ENCODE peak calls at places on chromosomes 5 and 9, in six cellular contexts. J, S, Y, L, B and T are unnamed samples.

GRCh38 chr9:107489144-107489673 is 360 bp downstream of the KLF4 start:
- DNase-seq in J (no peak), S (no peak), Y (no peak), L (peak; percentile 31), B (no peak), T (no peak)

GRCh38 chr5:31408814-31409213 is 123.1 kb downstream of the DROSHA start:
- DNase-seq in J (no peak), S (no peak), Y (no peak), L (no peak), B (no peak), T (no peak)

GRCh38 chr9:36948051-36948450 is 86.0 kb downstream of the PAX5 start:
- DNase-seq in J (no peak), S (no peak), Y (no peak), L (no peak), B (no peak), T (no peak)

GRCh38 chr9:77284616-77285015 is 107.3 kb downstream of the VPS13A start:
- DNase-seq in J (no peak), S (no peak), Y (no peak), L (no peak), B (no peak), T (no peak)

GRCh38 chr5:13865317-13865716 is 79.2 kb downstream of the DNAH5 start:
- DNase-seq in J (no peak), S (no peak), Y (no peak), L (no peak), B (no peak), T (no peak)

GRCh38 chr5:100600289-100600994 is 65.3 kb downstream of the FAM174A start:
- DNase-seq in J (no peak), S (no peak), Y (no peak), L (no peak), B (no peak), T (no peak)

GRCh38 chr9:135490166-135490870 is 10.2 kb upstream of the MRPS2 start:
- DNase-seq in J (no peak), S (no peak), Y (no peak), L (no peak), B (peak; percentile 34), T (no peak)

GRCh38 chr5:110957934-110958333 is 113.6 kb upstream of the TSLP start:
- DNase-seq in J (no peak), S (no peak), Y (no peak), L (no peak), B (no peak), T (no peak)

GRCh38 chr5:158070855-158071254 is 211.9 kb upstream of the CLINT1 start:
- DNase-seq in J (no peak), S (no peak), Y (no peak), L (no peak), B (no peak), T (no peak)

GRCh38 chr9:4604678-4605095 is 57.4 kb upstream of the PLPP6 start:
- DNase-seq in J (peak; percentile 50), S (peak; percentile 72), Y (peak; percentile 75), L (peak; percentile 73), B (no peak), T (peak; percentile 42)

GRCh38 chr9:102862478-102862877 is 132.7 kb upstream of the CYLC2 start:
- DNase-seq in J (no peak), S (no peak), Y (no peak), L (no peak), B (no peak), T (no peak)

GRCh38 chr5:65663804-65664521 is 39.1 kb downstream of the SHLD3 start:
- DNase-seq in J (no peak), S (peak; percentile 4), Y (no peak), L (no peak), B (no peak), T (no peak)

GRCh38 chr9:69605406-69605805 is 66.8 kb downstream of the APBA1 start:
- DNase-seq in J (no peak), S (no peak), Y (no peak), L (no peak), B (no peak), T (no peak)

GRCh38 chr9:86337469-86338107 is 16.6 kb downstream of the TUT7 start:
- DNase-seq in J (no peak), S (no peak), Y (no peak), L (no peak), B (no peak), T (no peak)

GRCh38 chr5:121497176-121497575 is 354.5 kb upstream of the FTMT start:
- DNase-seq in J (no peak), S (no peak), Y (no peak), L (no peak), B (no peak), T (no peak)

GRCh38 chr9:124225945-124226344 is 31.8 kb upstream of the NEK6 start:
- DNase-seq in J (no peak), S (no peak), Y (no peak), L (no peak), B (no peak), T (no peak)

GRCh38 chr5:68894673-68895072 is 199.1 kb upstream of the SLC30A5 start:
- DNase-seq in J (no peak), S (no peak), Y (no peak), L (no peak), B (no peak), T (no peak)

GRCh38 chr5:180776376-180776775 is 26.2 kb downstream of the MGAT1 start:
- DNase-seq in J (no peak), S (no peak), Y (no peak), L (no peak), B (no peak), T (no peak)

GRCh38 chr9:124357591-124358361 is 57.5 kb downstream of the PSMB7 start:
- DNase-seq in J (no peak), S (no peak), Y (no peak), L (no peak), B (no peak), T (no peak)

GRCh38 chr5:80181618-80182211 is 74.1 kb downstream of the SERINC5 start:
- DNase-seq in J (no peak), S (peak; percentile 88), Y (peak; percentile 90), L (peak; percentile 85), B (no peak), T (no peak)

GRCh38 chr5:23289162-23289561 is 218.2 kb upstream of the PRDM9 start:
- DNase-seq in J (no peak), S (no peak), Y (no peak), L (no peak), B (no peak), T (no peak)

GRCh38 chr9:137302176-137303030 is at the start of gene NRARP:
- DNase-seq in J (no peak), S (peak; percentile 60), Y (no peak), L (peak; percentile 95), B (peak; percentile 88), T (peak; percentile 90)

GRCh38 chr9:13860926-13861325 is 453.0 kb downstream of the NFIB start:
- DNase-seq in J (no peak), S (no peak), Y (no peak), L (no peak), B (no peak), T (no peak)

GRCh38 chr9:17793713-17794622 is 215.1 kb downstream of the SH3GL2 start:
- DNase-seq in J (no peak), S (peak; percentile 6), Y (peak; percentile 27), L (peak; percentile 16), B (no peak), T (no peak)

DNA sequence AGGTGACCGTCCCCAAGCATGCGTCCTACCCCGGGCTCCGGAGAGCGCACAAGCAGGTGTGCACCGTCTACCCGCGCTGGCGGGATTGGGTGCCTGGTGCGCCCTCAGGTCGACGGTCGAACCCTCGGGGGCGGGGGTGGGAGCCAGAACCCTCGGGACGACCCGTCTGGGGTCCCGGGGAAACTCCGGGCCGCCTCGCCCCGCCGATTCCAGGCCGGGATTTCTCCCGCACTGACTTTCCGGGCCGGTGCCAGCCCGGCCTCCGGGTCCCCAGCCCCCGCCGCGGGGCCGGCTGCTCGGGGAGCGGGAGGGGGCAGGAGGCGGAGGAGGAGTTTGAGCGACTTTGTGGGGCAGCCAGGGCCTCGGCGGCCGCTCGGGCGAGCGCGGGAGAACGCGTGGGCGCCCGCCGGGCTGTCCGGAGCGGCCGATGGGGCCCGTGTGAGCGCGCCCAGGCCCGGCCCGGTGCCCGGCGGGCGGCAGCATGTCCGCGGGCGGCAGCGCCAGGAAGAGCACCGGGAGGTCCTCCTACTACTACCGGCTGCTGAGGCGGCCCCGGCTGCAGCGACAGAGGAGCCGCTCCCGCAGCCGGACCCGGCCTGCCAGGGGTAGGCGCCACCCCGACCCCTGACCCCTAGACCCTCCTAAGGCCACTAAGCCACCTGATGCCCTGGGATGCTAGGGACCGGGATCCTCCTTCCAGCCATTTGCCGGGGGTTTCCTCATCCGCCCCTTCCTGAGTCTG is at the start of gene DAB2IP:
- DNase-seq in J (no peak), S (no peak), Y (no peak), L (peak; percentile 65), B (no peak), T (no peak)
- TF ChIP-seq POLR2A in J (no peak), S (no peak), Y (no peak), L (no peak), B (no peak), T (no peak)

GRCh38 chr9:113772121-113772885 is 103.8 kb upstream of the ZNF618 start:
- DNase-seq in J (no peak), S (no peak), Y (no peak), L (no peak), B (no peak), T (no peak)
- TF ChIP-seq POLR2AphosphoS5 in J (no peak), S (no peak), Y (no peak), L (no peak), B (no peak), T (no peak)

DNA sequence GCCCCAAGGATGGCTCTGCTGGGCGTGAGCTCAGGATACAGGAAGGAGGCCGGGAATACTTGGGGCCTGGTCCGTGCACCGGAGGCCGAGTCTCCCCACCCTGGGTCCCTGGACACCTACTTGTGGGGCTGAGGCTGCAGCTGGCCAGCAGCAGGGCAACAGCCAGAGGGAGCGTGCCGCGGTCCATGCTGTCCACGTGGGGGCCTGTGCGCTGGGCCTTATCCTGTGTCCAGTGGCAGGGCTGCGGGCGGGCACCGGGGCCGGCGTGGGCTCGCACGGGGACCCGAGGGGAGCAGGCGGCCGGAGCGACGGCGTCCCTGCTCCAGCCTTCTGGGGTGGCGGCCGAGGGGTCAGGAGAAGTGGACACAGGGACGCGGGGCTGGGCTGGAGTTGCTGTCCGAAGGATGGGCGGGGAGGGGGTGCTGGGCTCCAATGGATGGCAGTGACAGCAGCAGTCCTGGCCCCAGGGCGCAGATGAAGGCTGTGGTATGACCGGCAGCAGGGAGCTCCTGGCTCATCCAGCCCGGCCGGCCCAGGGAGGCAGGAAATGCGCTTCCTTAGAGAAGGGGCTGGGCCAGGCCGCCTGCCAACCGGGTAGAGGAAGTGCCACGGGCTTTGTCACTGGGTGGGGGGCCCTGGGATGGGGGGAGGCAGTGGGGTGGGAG is at the start of gene ENG:
- DNase-seq in J (no peak), S (no peak), Y (no peak), L (peak; percentile 58), B (peak; percentile 88), T (no peak)
- TF ChIP-seq POLR2A in J (no peak), S (no peak), Y (no peak), L (peak; percentile 23), B (no peak), T (no peak)

DNA sequence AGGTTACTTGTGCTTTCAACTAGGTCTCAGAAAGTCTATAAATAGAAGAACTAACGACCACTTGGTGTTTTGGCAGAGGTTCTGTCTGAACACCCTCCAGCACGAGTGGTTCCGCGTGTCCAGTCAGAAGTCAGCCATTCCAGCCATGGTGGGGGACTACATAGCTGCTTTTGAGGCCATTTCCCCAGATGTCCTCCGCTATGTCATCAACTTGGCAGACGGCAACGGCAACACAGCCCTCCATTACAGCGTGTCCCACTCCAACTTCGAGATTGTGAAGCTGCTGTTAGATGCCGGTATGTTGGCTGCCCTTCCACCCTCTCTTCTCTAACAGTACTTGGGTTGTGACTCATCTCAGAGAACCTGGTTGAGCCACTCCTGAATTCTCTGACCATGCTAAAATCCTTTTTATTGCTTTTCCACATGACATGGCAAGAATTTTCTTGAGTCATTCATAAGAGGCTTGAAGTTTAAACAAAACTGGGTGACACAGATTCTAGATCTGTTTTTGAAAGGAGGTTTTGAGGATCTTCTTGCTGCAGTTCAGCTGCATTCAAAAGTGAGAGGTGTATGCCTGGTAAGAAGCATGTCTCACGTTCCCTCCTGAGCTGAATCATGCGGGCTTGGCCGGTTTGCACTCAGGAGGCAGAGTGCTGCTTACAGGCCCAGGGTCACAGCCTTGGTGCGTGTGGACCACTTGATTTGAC is 103.1 kb upstream of the DMRT1 start:
- DNase-seq in J (no peak), S (peak; percentile 32), Y (no peak), L (peak; percentile 41), B (no peak), T (no peak)
- TF ChIP-seq POLR2AphosphoS5 in J (no peak), S (no peak), Y (no peak), L (peak; percentile 67), B (no peak), T (no peak)